ENCODE peak calls at places on chromosomes 16 and 17, in five cellular contexts. One of them, this sample, is unnamed.

GRCh38 chr17:16952401-16952800 is 19.5 kb downstream of the TNFRSF13B start:
- DNase-seq in upper lobe of left lung: no peak
- DNase-seq in SJCRH30: no peak
- DNase-seq in prostate gland: no peak
- DNase-seq in heart right ventricle: no peak
- DNase-seq in this sample: no peak

GRCh38 chr16:50591800-50592771 is 43.9 kb downstream of the NKD1 start:
- DNase-seq in upper lobe of left lung: no peak
- DNase-seq in prostate gland: peak; percentile 82
- DNase-seq in SJCRH30: no peak
- DNase-seq in heart right ventricle: peak; percentile 58
- DNase-seq in this sample: no peak

GRCh38 chr17:8438441-8438840 is 2.8 kb downstream of the NDEL1 start:
- DNase-seq in SJCRH30: no peak
- DNase-seq in upper lobe of left lung: no peak
- DNase-seq in heart right ventricle: no peak
- DNase-seq in prostate gland: no peak
- DNase-seq in this sample: no peak

GRCh38 chr16:72983728-72984350 is 64.1 kb downstream of the ZFHX3 start:
- DNase-seq in prostate gland: peak; percentile 86
- DNase-seq in SJCRH30: no peak
- DNase-seq in upper lobe of left lung: no peak
- DNase-seq in heart right ventricle: no peak
- DNase-seq in this sample: no peak

GRCh38 chr17:39573447-39574298 is 34.0 kb downstream of the NEUROD2 start:
- DNase-seq in upper lobe of left lung: peak; percentile 62
- DNase-seq in SJCRH30: peak; percentile 69
- DNase-seq in prostate gland: peak; percentile 75
- DNase-seq in heart right ventricle: peak; percentile 71
- DNase-seq in this sample: peak; percentile 67

GRCh38 chr16:85659805-85660511 is 28.8 kb downstream of the GINS2 start:
- DNase-seq in prostate gland: peak; percentile 73
- DNase-seq in SJCRH30: peak; percentile 75
- DNase-seq in heart right ventricle: peak; percentile 78
- DNase-seq in upper lobe of left lung: peak; percentile 54
- DNase-seq in this sample: peak; percentile 36

GRCh38 chr17:7833795-7834553 is at the start of gene KDM6B:
- DNase-seq in prostate gland: peak; percentile 95
- DNase-seq in upper lobe of left lung: peak; percentile 98
- DNase-seq in SJCRH30: peak; percentile 88
- DNase-seq in heart right ventricle: peak; percentile 96
- DNase-seq in this sample: peak; percentile 88

GRCh38 chr16:28053461-28053860 is 10.1 kb downstream of the GSG1L start:
- DNase-seq in heart right ventricle: no peak
- DNase-seq in SJCRH30: no peak
- DNase-seq in prostate gland: no peak
- DNase-seq in upper lobe of left lung: no peak
- DNase-seq in this sample: no peak

DNA sequence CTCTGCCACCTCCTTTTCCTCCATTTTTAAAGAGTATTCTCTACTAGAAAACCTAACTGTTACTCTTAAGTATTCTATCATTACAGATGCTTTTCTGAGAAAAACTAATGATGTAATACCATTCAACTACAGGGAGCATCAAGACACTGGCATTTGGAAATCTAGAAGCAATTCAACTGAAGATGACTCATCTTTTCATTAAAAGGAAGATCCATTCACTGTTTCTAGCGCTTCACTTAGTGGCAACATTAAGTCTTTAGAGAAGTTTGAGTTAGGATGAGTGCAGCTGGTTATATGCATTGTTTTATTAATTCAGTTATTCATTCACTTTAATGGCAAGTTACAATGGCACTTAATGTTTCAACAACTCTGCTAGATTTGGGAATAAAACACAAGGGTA is 61.6 kb downstream of the KCNJ2 start:
- DNase-seq in heart right ventricle: no peak
- DNase-seq in SJCRH30: no peak
- DNase-seq in prostate gland: no peak
- DNase-seq in upper lobe of left lung: no peak
- DNase-seq in this sample: no peak
- H3K27ac ChIP-seq in heart right ventricle: no peak overlapping the region
- H3K27ac ChIP-seq in SJCRH30: no peak overlapping the region
- H3K27ac ChIP-seq in prostate gland: no peak overlapping the region
- H3K27ac ChIP-seq in upper lobe of left lung: no peak overlapping the region
- H3K27ac ChIP-seq in this sample: no peak overlapping the region

DNA sequence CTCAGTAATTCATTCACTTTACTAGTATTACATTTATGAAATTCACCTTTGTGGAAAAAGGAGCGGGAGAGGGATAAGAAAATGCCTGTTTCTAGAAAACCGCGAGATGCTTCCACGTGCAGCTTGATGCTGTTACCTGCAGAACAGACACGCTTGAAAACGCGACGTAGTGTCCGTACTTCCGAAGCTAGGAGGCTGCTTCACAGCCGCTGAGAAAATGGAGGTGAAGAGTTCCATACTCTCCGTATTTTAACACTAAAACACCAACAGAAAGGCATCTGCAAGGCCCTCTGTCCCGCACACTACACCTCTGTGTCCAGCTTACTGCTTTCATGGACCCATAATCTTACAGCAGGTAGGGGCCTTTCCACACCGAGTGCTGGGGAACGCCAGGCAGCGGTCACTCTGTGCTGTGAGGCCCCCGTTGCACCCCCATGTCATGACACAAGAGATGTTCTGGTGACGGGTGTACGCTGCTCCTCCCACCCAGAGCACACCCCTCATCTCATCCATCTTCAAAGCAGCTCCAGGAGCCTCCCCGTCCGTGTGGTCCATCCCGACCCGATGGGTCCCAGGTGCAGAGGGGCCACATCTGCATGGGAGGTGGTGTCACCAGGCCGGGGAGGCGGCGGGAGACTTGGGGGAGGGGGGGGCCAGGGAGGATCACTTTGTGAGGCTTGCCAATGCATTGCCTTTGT is 40.4 kb downstream of the USP22 start:
- DNase-seq in SJCRH30: no peak
- DNase-seq in upper lobe of left lung: no peak
- DNase-seq in heart right ventricle: no peak
- DNase-seq in prostate gland: no peak
- DNase-seq in this sample: no peak
- H3K4me1 ChIP-seq in SJCRH30: no peaks in the 10 kb centered on the region
- H3K4me1 ChIP-seq in upper lobe of left lung: peaks cover 18% of the 10 kb centered on the region
- H3K4me1 ChIP-seq in heart right ventricle: peaks cover 37% of the 10 kb centered on the region
- H3K4me1 ChIP-seq in prostate gland: peaks cover 19% of the 10 kb centered on the region
- H3K4me1 ChIP-seq in this sample: no peaks in the 10 kb centered on the region

GRCh38 chr16:24428751-24429150 is 110.6 kb upstream of the RBBP6 start:
- DNase-seq in prostate gland: no peak
- DNase-seq in heart right ventricle: no peak
- DNase-seq in SJCRH30: no peak
- DNase-seq in upper lobe of left lung: no peak
- DNase-seq in this sample: no peak

GRCh38 chr16:24418729-24419128 is 120.6 kb upstream of the RBBP6 start:
- DNase-seq in upper lobe of left lung: no peak
- DNase-seq in SJCRH30: no peak
- DNase-seq in prostate gland: no peak
- DNase-seq in heart right ventricle: no peak
- DNase-seq in this sample: no peak

GRCh38 chr16:24427840-24428239 is 111.5 kb upstream of the RBBP6 start:
- DNase-seq in prostate gland: no peak
- DNase-seq in SJCRH30: no peak
- DNase-seq in upper lobe of left lung: no peak
- DNase-seq in heart right ventricle: no peak
- DNase-seq in this sample: no peak

GRCh38 chr16:24419709-24420108 is 119.7 kb upstream of the RBBP6 start:
- DNase-seq in heart right ventricle: no peak
- DNase-seq in prostate gland: no peak
- DNase-seq in upper lobe of left lung: no peak
- DNase-seq in SJCRH30: no peak
- DNase-seq in this sample: no peak

GRCh38 chr16:24423332-24423731 is 116.0 kb upstream of the RBBP6 start:
- DNase-seq in heart right ventricle: no peak
- DNase-seq in prostate gland: no peak
- DNase-seq in upper lobe of left lung: no peak
- DNase-seq in SJCRH30: no peak
- DNase-seq in this sample: no peak
- H3K27ac ChIP-seq in heart right ventricle: no peak overlapping the region
- H3K27ac ChIP-seq in prostate gland: no peak overlapping the region
- H3K27ac ChIP-seq in upper lobe of left lung: no peak overlapping the region
- H3K27ac ChIP-seq in SJCRH30: no peak overlapping the region
- H3K27ac ChIP-seq in this sample: no peak overlapping the region

DNA sequence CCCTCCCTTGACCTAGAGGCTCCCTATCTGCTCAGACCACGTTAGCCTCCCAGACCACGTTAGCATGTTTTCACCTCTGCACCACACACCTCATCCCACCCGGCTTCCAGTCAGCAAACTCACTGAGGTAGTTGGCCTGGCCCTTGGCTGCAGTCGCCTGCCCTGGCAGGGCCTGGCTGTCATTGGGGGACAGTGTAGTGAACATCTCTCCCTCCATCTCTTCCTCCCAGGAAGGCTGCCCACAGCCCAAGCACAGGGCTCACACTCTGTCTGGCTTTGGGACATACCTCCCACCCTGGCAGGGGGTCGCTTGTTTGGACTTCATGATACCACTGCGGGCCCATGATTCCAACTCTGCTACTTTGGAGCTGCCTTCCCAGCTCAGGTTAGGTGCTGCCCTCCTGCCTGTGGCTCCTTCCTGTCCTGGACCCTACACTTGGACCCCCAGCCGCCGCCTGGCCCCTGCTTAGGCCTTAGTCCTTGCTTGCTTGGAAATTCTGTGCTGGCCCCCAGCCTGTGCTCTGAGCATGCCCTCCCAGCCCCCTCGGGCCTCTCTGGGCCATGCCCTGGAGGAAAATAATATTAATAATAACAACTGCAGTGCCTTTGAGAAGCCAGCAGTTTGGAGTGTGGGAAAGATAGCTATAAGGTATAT is 167.7 kb downstream of the COPRS start:
- DNase-seq in SJCRH30: no peak
- DNase-seq in upper lobe of left lung: no peak
- DNase-seq in prostate gland: no peak
- DNase-seq in heart right ventricle: no peak
- DNase-seq in this sample: no peak
- H3K4me1 ChIP-seq in SJCRH30: no peaks in the 10 kb centered on the region
- H3K4me1 ChIP-seq in upper lobe of left lung: no peaks in the 10 kb centered on the region
- H3K4me1 ChIP-seq in prostate gland: peaks cover 4% of the 10 kb centered on the region
- H3K4me1 ChIP-seq in heart right ventricle: peaks cover 30% of the 10 kb centered on the region
- H3K4me1 ChIP-seq in this sample: no peaks in the 10 kb centered on the region